ENCODE peak calls at places on chromosome 18, in five cellular contexts. F, M, U, D and Y are unnamed samples.
A peak's percentile ranks its signal among the peaks of the same experiment; 100 is the strongest.

GRCh38 chr18:36441872-36442271 is 144.4 kb downstream of the FHOD3 start:
- DNase-seq in U (no peak), D (no peak), M (no peak), F (peak; percentile 61), Y (no peak)

GRCh38 chr18:79961527-79962291 is 2.7 kb upstream of the HSBP1L1 start:
- DNase-seq in U (no peak), M (no peak), D (no peak), F (no peak), Y (no peak)

GRCh38 chr18:74493689-74494088 is 2.5 kb upstream of the CNDP2 start:
- DNase-seq in M (peak; percentile 31), D (peak; percentile 83), U (peak; percentile 85), F (peak; percentile 53), Y (peak; percentile 59)

GRCh38 chr18:66825347-66825746 is 221.5 kb upstream of the CDH19 start:
- DNase-seq in F (no peak), U (no peak), D (no peak), M (no peak), Y (no peak)

GRCh38 chr18:8257851-8258434 is 351.3 kb upstream of the RAB12 start:
- DNase-seq in F (no peak), D (no peak), U (no peak), M (no peak), Y (no peak)

GRCh38 chr18:5975111-5975622 is 79.8 kb upstream of the TMEM200C start:
- DNase-seq in F (peak; percentile 68), D (no peak), M (no peak), U (no peak), Y (no peak)

GRCh38 chr18:76487076-76487475 is 8.0 kb downstream of the ZNF516 start:
- DNase-seq in U (no peak), M (no peak), F (no peak), D (no peak), Y (no peak)

GRCh38 chr18:50401888-50402287 is 27.0 kb downstream of the SKA1 start:
- DNase-seq in D (peak; percentile 62), U (peak; percentile 61), F (peak; percentile 18), M (peak; percentile 75), Y (peak; percentile 64)

GRCh38 chr18:58646334-58646862 is 17.5 kb upstream of the ALPK2 start:
- DNase-seq in M (no peak), F (no peak), D (no peak), U (no peak), Y (no peak)

GRCh38 chr18:58529714-58530354 is 99.1 kb downstream of the ALPK2 start:
- DNase-seq in M (peak; percentile 71), D (peak; percentile 56), F (peak; percentile 43), U (peak; percentile 82), Y (peak; percentile 71)

GRCh38 chr18:76350134-76351025 is 144.7 kb downstream of the ZNF516 start:
- DNase-seq in F (no peak), M (no peak), D (no peak), U (no peak), Y (no peak)

GRCh38 chr18:31619291-31619690 is 27.6 kb downstream of the TTR start:
- DNase-seq in D (no peak), F (peak; percentile 15), U (no peak), M (no peak), Y (no peak)

GRCh38 chr18:35695384-35695783 is 113.8 kb downstream of the GALNT1 start:
- DNase-seq in F (no peak), D (no peak), M (no peak), U (no peak), Y (no peak)

GRCh38 chr18:3594760-3595241 is 144.8 kb downstream of the TGIF1 start:
- DNase-seq in D (no peak), U (peak; percentile 56), F (peak; percentile 45), M (no peak), Y (peak; percentile 47)

GRCh38 chr18:41436772-41437171 is 518.3 kb upstream of the PIK3C3 start:
- DNase-seq in U (no peak), F (peak; percentile 69), M (no peak), D (no peak), Y (no peak)

GRCh38 chr18:49899647-49900330 is 86.5 kb upstream of the ACAA2 start:
- DNase-seq in M (no peak), U (peak; percentile 13), D (peak; percentile 100), F (no peak), Y (no peak)

GRCh38 chr18:31268985-31269406 is 49.0 kb upstream of the DSG1 start:
- DNase-seq in F (peak; percentile 32), U (peak; percentile 53), M (no peak), D (no peak), Y (no peak)

GRCh38 chr18:74337155-74337911 is 21.7 kb downstream of the C18orf63 start:
- DNase-seq in M (no peak), U (no peak), D (no peak), F (no peak), Y (no peak)